ENCODE peak calls at places on chromosomes 7 and 10, in four cellular contexts. One of them, this sample, is unnamed. For H3K4me1 and H3K9me3, the result is how much of the 10 kb centered on the place peaks cover.

GRCh38 chr7:105199372-105199771 is 185.4 kb downstream of the KMT2E start:
- DNase-seq in stomach: no peak
- DNase-seq in Peyer's patch: no peak
- DNase-seq in upper lobe of left lung: no peak
- DNase-seq in this sample: no peak

GRCh38 chr7:80648201-80648600 is 9.8 kb downstream of the CD36 start:
- DNase-seq in stomach: no peak
- DNase-seq in Peyer's patch: no peak
- DNase-seq in upper lobe of left lung: no peak
- DNase-seq in this sample: no peak

GRCh38 chr10:113986316-113986715 is 57.4 kb upstream of the ADRB1 start:
- DNase-seq in stomach: no peak
- DNase-seq in Peyer's patch: no peak
- DNase-seq in upper lobe of left lung: no peak
- DNase-seq in this sample: no peak

GRCh38 chr10:92279297-92279696 is 11.6 kb downstream of the CPEB3 start:
- DNase-seq in stomach: no peak
- DNase-seq in Peyer's patch: no peak
- DNase-seq in upper lobe of left lung: no peak
- DNase-seq in this sample: no peak

GRCh38 chr7:44309271-44310091 is 15.9 kb downstream of the CAMK2B start:
- DNase-seq in stomach: peak
- DNase-seq in Peyer's patch: peak
- DNase-seq in upper lobe of left lung: no peak
- DNase-seq in this sample: peak

GRCh38 chr10:38118072-38118807 is 24.1 kb downstream of the ZNF37A start:
- DNase-seq in stomach: no peak
- DNase-seq in Peyer's patch: no peak
- DNase-seq in upper lobe of left lung: no peak
- DNase-seq in this sample: no peak

GRCh38 chr10:66813122-66813521 is 112.7 kb upstream of the LRRTM3 start:
- DNase-seq in stomach: no peak
- DNase-seq in Peyer's patch: no peak
- DNase-seq in upper lobe of left lung: no peak
- DNase-seq in this sample: no peak

GRCh38 chr10:60732240-60733188 is 45.8 kb upstream of the CDK1 start:
- DNase-seq in stomach: peak
- DNase-seq in Peyer's patch: peak
- DNase-seq in upper lobe of left lung: peak
- DNase-seq in this sample: peak

GRCh38 chr7:133481676-133482075 is 228.8 kb downstream of the EXOC4 start:
- DNase-seq in stomach: no peak
- DNase-seq in Peyer's patch: no peak
- DNase-seq in upper lobe of left lung: no peak
- DNase-seq in this sample: peak

GRCh38 chr10:74543276-74543675 is 283.1 kb upstream of the KAT6B start:
- DNase-seq in stomach: no peak
- DNase-seq in Peyer's patch: no peak
- DNase-seq in upper lobe of left lung: no peak
- DNase-seq in this sample: no peak

GRCh38 chr7:143216151-143216550 is 5.7 kb upstream of the TAS2R40 start:
- DNase-seq in stomach: no peak
- DNase-seq in Peyer's patch: no peak
- DNase-seq in upper lobe of left lung: no peak
- DNase-seq in this sample: no peak

GRCh38 chr10:98267069-98267893 is 713 bp downstream of the LOXL4 start:
- DNase-seq in stomach: no peak
- DNase-seq in Peyer's patch: no peak
- DNase-seq in upper lobe of left lung: no peak
- DNase-seq in this sample: no peak

GRCh38 chr10:59907537-59907917 is 1.2 kb upstream of the CCDC6 start:
- DNase-seq in stomach: no peak
- DNase-seq in Peyer's patch: no peak
- DNase-seq in upper lobe of left lung: no peak
- DNase-seq in this sample: peak

GRCh38 chr7:56083150-56083785 is 9.5 kb downstream of the PHKG1 start:
- DNase-seq in stomach: no peak
- DNase-seq in Peyer's patch: no peak
- DNase-seq in upper lobe of left lung: no peak
- DNase-seq in this sample: no peak

GRCh38 chr7:56079450-56080185 is 13.1 kb downstream of the PHKG1 start:
- DNase-seq in stomach: peak
- DNase-seq in Peyer's patch: no peak
- DNase-seq in upper lobe of left lung: peak
- DNase-seq in this sample: no peak

GRCh38 chr7:56077681-56078080 is 13.6 kb downstream of the SUMF2 start:
- DNase-seq in stomach: no peak
- DNase-seq in Peyer's patch: no peak
- DNase-seq in upper lobe of left lung: peak
- DNase-seq in this sample: no peak

GRCh38 chr7:56078196-56078595 is 14.1 kb downstream of the SUMF2 start:
- DNase-seq in stomach: no peak
- DNase-seq in Peyer's patch: no peak
- DNase-seq in upper lobe of left lung: peak
- DNase-seq in this sample: no peak

DNA sequence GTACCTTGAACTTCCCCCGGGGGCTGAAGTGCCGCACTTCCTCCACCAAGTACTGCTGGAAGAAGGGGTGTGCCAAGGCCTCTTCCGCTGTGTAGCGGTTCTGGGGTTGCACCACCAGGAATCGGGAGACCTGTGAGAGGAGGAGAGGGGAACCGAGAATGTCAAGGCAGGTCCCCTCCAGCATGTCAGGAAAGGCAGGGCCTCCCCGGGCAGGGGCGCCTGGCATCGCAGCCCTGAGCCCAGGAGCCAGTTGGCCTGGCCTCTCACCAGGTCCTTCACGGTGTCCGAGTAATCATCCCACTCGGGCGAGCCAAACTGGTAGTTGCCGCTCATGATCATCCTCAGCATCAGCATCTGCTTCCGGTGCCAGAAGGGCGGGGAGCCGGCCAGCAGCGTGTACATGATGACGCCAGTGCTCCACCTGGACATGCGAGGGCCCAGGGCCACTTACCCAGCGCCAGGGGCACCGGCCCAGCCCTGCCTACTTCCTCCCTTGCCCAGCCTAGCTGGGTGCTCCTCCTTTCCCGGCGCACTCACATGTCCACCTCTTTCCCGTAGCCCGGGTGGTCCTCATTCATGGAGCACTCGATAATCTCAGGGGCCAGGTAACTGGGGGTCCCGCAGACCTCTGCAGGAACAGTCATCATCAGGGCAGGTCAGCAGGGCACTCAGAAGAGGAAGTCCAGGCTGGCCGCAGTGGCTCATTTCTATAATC is 11.0 kb downstream of the PHKG1 start:
- DNase-seq in stomach: no peak
- DNase-seq in Peyer's patch: no peak
- DNase-seq in upper lobe of left lung: no peak
- DNase-seq in this sample: no peak
- H3K4me1 ChIP-seq in stomach: under half
- H3K4me1 ChIP-seq in Peyer's patch: under half
- H3K4me1 ChIP-seq in upper lobe of left lung: under half
- H3K4me1 ChIP-seq in this sample: under half

GRCh38 chr10:118903251-118903650 is 126.3 kb upstream of the NANOS1 start:
- DNase-seq in stomach: no peak
- DNase-seq in Peyer's patch: no peak
- DNase-seq in upper lobe of left lung: no peak
- DNase-seq in this sample: no peak
- H3K27ac ChIP-seq in stomach: no peak
- H3K27ac ChIP-seq in Peyer's patch: no peak
- H3K27ac ChIP-seq in upper lobe of left lung: no peak
- H3K27ac ChIP-seq in this sample: no peak

GRCh38 chr10:21330628-21331020 is 194.9 kb downstream of the SKIDA1 start:
- DNase-seq in stomach: no peak
- DNase-seq in Peyer's patch: no peak
- DNase-seq in upper lobe of left lung: no peak
- DNase-seq in this sample: no peak
- H3K9me3 ChIP-seq in stomach: under half
- H3K9me3 ChIP-seq in Peyer's patch: under half
- H3K9me3 ChIP-seq in upper lobe of left lung: under half
- H3K9me3 ChIP-seq in this sample: under half

GRCh38 chr7:131164025-131164899 is 163.4 kb upstream of the MKLN1 start:
- DNase-seq in stomach: no peak
- DNase-seq in Peyer's patch: no peak
- DNase-seq in upper lobe of left lung: no peak
- DNase-seq in this sample: no peak
- H3K4me1 ChIP-seq in stomach: under half
- H3K4me1 ChIP-seq in Peyer's patch: under half
- H3K4me1 ChIP-seq in upper lobe of left lung: under half
- H3K4me1 ChIP-seq in this sample: under half

GRCh38 chr10:3850999-3851937 is 66.3 kb upstream of the KLF6 start:
- DNase-seq in stomach: no peak
- DNase-seq in Peyer's patch: no peak
- DNase-seq in upper lobe of left lung: no peak
- DNase-seq in this sample: peak
- H3K27ac ChIP-seq in stomach: peak
- H3K27ac ChIP-seq in Peyer's patch: peak
- H3K27ac ChIP-seq in upper lobe of left lung: peak
- H3K27ac ChIP-seq in this sample: peak

DNA sequence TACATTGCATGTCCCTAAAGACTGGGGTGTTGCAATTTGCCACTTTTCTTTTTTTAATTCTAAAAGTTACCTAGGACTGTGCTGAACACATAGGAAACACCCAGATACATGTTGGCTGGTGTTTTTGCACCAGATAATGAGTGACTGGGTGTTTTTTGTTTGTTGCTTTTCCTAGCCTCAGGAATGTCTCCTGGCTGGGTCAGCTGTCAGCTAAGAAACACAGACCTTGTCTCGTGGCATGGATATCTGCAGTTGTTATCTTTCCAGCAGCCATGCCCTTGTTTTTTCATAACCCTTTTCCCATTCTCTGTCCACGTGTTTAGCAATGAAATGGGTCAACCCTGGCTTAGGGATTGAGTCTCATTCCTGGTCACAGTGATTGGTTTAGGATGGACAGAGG is 433.9 kb upstream of the ZMIZ1 start:
- DNase-seq in stomach: no peak
- DNase-seq in Peyer's patch: no peak
- DNase-seq in upper lobe of left lung: no peak
- DNase-seq in this sample: peak
- H3K9me3 ChIP-seq in stomach: under half
- H3K9me3 ChIP-seq in Peyer's patch: under half
- H3K9me3 ChIP-seq in upper lobe of left lung: under half
- H3K9me3 ChIP-seq in this sample: under half

GRCh38 chr10:11796439-11796838 is 26.7 kb upstream of the PROSER2 start:
- DNase-seq in stomach: no peak
- DNase-seq in Peyer's patch: no peak
- DNase-seq in upper lobe of left lung: no peak
- DNase-seq in this sample: no peak

GRCh38 chr10:11795101-11795920 is 27.8 kb upstream of the PROSER2 start:
- DNase-seq in stomach: no peak
- DNase-seq in Peyer's patch: no peak
- DNase-seq in upper lobe of left lung: no peak
- DNase-seq in this sample: no peak

GRCh38 chr10:11797281-11797680 is 25.9 kb upstream of the PROSER2 start:
- DNase-seq in stomach: no peak
- DNase-seq in Peyer's patch: no peak
- DNase-seq in upper lobe of left lung: no peak
- DNase-seq in this sample: no peak

GRCh38 chr10:11793762-11794479 is 29.2 kb upstream of the PROSER2 start:
- DNase-seq in stomach: no peak
- DNase-seq in Peyer's patch: no peak
- DNase-seq in upper lobe of left lung: no peak
- DNase-seq in this sample: no peak

GRCh38 chr10:11794566-11794965 is 28.6 kb upstream of the PROSER2 start:
- DNase-seq in stomach: no peak
- DNase-seq in Peyer's patch: no peak
- DNase-seq in upper lobe of left lung: no peak
- DNase-seq in this sample: no peak
- H3K4me1 ChIP-seq in stomach: under half
- H3K4me1 ChIP-seq in Peyer's patch: under half
- H3K4me1 ChIP-seq in upper lobe of left lung: under half
- H3K4me1 ChIP-seq in this sample: under half

GRCh38 chr7:144836545-144836842 is 641 bp upstream of the TPK1 start:
- DNase-seq in stomach: no peak
- DNase-seq in Peyer's patch: no peak
- DNase-seq in upper lobe of left lung: no peak
- DNase-seq in this sample: no peak
- H3K27ac ChIP-seq in stomach: peak
- H3K27ac ChIP-seq in Peyer's patch: peak
- H3K27ac ChIP-seq in upper lobe of left lung: peak
- H3K27ac ChIP-seq in this sample: peak

GRCh38 chr10:105146436-105146835 is 505.3 kb downstream of the SORCS3 start:
- DNase-seq in stomach: no peak
- DNase-seq in Peyer's patch: no peak
- DNase-seq in upper lobe of left lung: no peak
- DNase-seq in this sample: no peak
- H3K9me3 ChIP-seq in stomach: under half
- H3K9me3 ChIP-seq in Peyer's patch: under half
- H3K9me3 ChIP-seq in upper lobe of left lung: under half
- H3K9me3 ChIP-seq in this sample: under half

GRCh38 chr7:131068604-131069021 is 259.1 kb upstream of the MKLN1 start:
- DNase-seq in stomach: no peak
- DNase-seq in Peyer's patch: no peak
- DNase-seq in upper lobe of left lung: no peak
- DNase-seq in this sample: no peak
- H3K4me1 ChIP-seq in stomach: half or more
- H3K4me1 ChIP-seq in Peyer's patch: under half
- H3K4me1 ChIP-seq in upper lobe of left lung: under half
- H3K4me1 ChIP-seq in this sample: under half